ENCODE peak calls at places on chromosome 10, in four cellular contexts. F is naive thymus-derived CD8-positive, alpha-beta T cell; G is psoas muscle; J is OCI-M1. I is an unnamed sample.

GRCh38 chr10:69958232-69958902 is 94.3 kb upstream of the MACROH2A2 start:
- DNase-seq in F (no peak), G (no peak), J (peak; percentile 66), I (no peak)

GRCh38 chr10:12945709-12946359 is 55.7 kb downstream of the CCDC3 start:
- DNase-seq in G (no peak), F (no peak), J (peak; percentile 73), I (no peak)

GRCh38 chr10:4352566-4352961 is 473.4 kb upstream of the AKR1E2 start:
- DNase-seq in G (peak; percentile 47), F (no peak), J (no peak), I (peak; percentile 31)

GRCh38 chr10:665579-666091 is 23.8 kb downstream of the DIP2C start:
- DNase-seq in F (no peak), G (no peak), J (no peak), I (peak; percentile 49)

GRCh38 chr10:37671802-37672201 is 185.6 kb downstream of the ZNF248 start:
- DNase-seq in F (no peak), J (no peak), G (no peak), I (no peak)

GRCh38 chr10:72175166-72175565 is 40.6 kb upstream of the ANAPC16 start:
- DNase-seq in J (peak; percentile 40), G (no peak), F (no peak), I (no peak)

GRCh38 chr10:109861051-109861450 is 62.3 kb downstream of the XPNPEP1 start:
- DNase-seq in F (no peak), J (no peak), G (no peak), I (no peak)

GRCh38 chr10:126212653-126213052 is 175.6 kb downstream of the ADAM12 start:
- DNase-seq in G (no peak), J (no peak), F (no peak), I (no peak)

GRCh38 chr10:11242443-11243386 is 225.0 kb downstream of the CELF2 start:
- DNase-seq in G (peak; percentile 66), J (no peak), F (no peak), I (peak; percentile 77)

GRCh38 chr10:10421071-10421470 is 596.6 kb upstream of the CELF2 start:
- DNase-seq in F (no peak), G (no peak), J (no peak), I (no peak)

GRCh38 chr10:72259491-72260214 is 14.1 kb upstream of the DDIT4 start:
- DNase-seq in F (no peak), J (no peak), G (no peak), I (no peak)

GRCh38 chr10:70967591-70968588 is 79.5 kb upstream of the PCBD1 start:
- DNase-seq in G (no peak), J (no peak), F (no peak), I (no peak)

GRCh38 chr10:114044251-114045070 is 795 bp downstream of the ADRB1 start:
- DNase-seq in F (no peak), J (no peak), G (peak; percentile 51), I (peak; percentile 45)

GRCh38 chr10:124657806-124658205 is 86.4 kb downstream of the FAM53B start:
- DNase-seq in G (no peak), J (no peak), F (no peak), I (no peak)

GRCh38 chr10:102770792-102771191 is 27.0 kb downstream of the WBP1L start:
- DNase-seq in J (no peak), G (no peak), F (no peak), I (no peak)

GRCh38 chr10:93267521-93267920 is 193.8 kb downstream of the CYP26A1 start:
- DNase-seq in F (no peak), J (no peak), G (no peak), I (no peak)

GRCh38 chr10:129706523-129706922 is 239.5 kb downstream of the MGMT start:
- DNase-seq in J (no peak), G (no peak), F (no peak), I (no peak)

GRCh38 chr10:101580486-101581399 is 7.3 kb downstream of the POLL start:
- DNase-seq in F (no peak), G (peak; percentile 16), J (no peak), I (no peak)

GRCh38 chr10:96863922-96864543 is 31.9 kb downstream of the LCOR start:
- DNase-seq in F (no peak), G (no peak), J (peak; percentile 42), I (no peak)

GRCh38 chr10:58641095-58641531 is 128.4 kb downstream of the BICC1 start:
- DNase-seq in J (peak; percentile 72), F (no peak), G (no peak), I (no peak)

GRCh38 chr10:112000466-112000865 is 183.1 kb downstream of the GPAM start:
- DNase-seq in G (no peak), J (no peak), F (no peak), I (no peak)

I was measured in left ventricle myocardium inferior.